ENCODE peak calls at places on chromosomes 16 and 17, in nine cellular contexts. R is stomach; Q is sigmoid colon; X is colonic mucosa; D is hepatocyte; O is heart right ventricle; Z is CD8-positive, alpha-beta T cell; G is A673; V is breast epithelium. E is an unnamed sample. For H3K4me1, the result is how much of the 10 kb centered on the place peaks cover.

GRCh38 chr16:68429081-68429740 is 19.1 kb downstream of the SMPD3 start:
- DNase-seq in R (no peak), Q (no peak), X (no peak), D (no peak), O (no peak), Z (no peak), G (no peak), V (no peak), E (no peak)

GRCh38 chr16:566475-567361 is at the start of gene NHLRC4:
- DNase-seq in R (peak), Q (peak), X (peak), D (peak), O (peak), Z (peak), G (peak), V (no peak), E (peak)

GRCh38 chr16:82229800-82230619 is 60.0 kb upstream of the MPHOSPH6 start:
- DNase-seq in R (peak), Q (peak), X (peak), D (peak), O (peak), Z (peak), G (peak), V (peak), E (peak)

GRCh38 chr17:19409509-19409908 is 1.5 kb upstream of the RNF112 start:
- DNase-seq in R (no peak), Q (no peak), X (no peak), D (peak), O (no peak), Z (no peak), G (peak), V (no peak), E (no peak)

GRCh38 chr16:31476305-31477219 is 4.6 kb downstream of the TGFB1I1 start:
- DNase-seq in R (peak), Q (peak), X (peak), D (peak), O (peak), Z (peak), G (no peak), V (no peak), E (peak)

GRCh38 chr17:58380207-58381123 is 28.5 kb upstream of the SUPT4H1 start:
- DNase-seq in R (no peak), Q (no peak), X (no peak), D (no peak), O (no peak), Z (no peak), G (no peak), V (no peak), E (no peak)

GRCh38 chr16:81646561-81646960 is 132.5 kb upstream of the PLCG2 start:
- DNase-seq in R (no peak), Q (no peak), X (no peak), D (no peak), O (no peak), Z (no peak), G (no peak), V (no peak), E (no peak)

GRCh38 chr16:47198180-47198575 is 54.4 kb upstream of the NETO2 start:
- DNase-seq in R (no peak), Q (no peak), X (no peak), D (no peak), O (no peak), Z (no peak), G (peak), V (no peak), E (no peak)

GRCh38 chr16:88701541-88702363 is 4.5 kb downstream of the RNF166 start:
- DNase-seq in R (no peak), Q (no peak), X (no peak), D (no peak), O (peak), Z (peak), G (no peak), V (no peak), E (no peak)

GRCh38 chr16:88491560-88492310 is 38.7 kb downstream of the ZFPM1 start:
- DNase-seq in R (no peak), Q (no peak), X (no peak), D (no peak), O (no peak), Z (no peak), G (no peak), V (no peak), E (no peak)

GRCh38 chr17:73972901-73973300 is 230.6 kb upstream of the RPL38 start:
- DNase-seq in R (no peak), Q (no peak), X (no peak), D (no peak), O (no peak), Z (no peak), G (no peak), V (no peak), E (no peak)

GRCh38 chr16:70691223-70692129 is 5.6 kb upstream of the MTSS2 start:
- DNase-seq in R (peak), Q (peak), X (peak), D (peak), O (peak), Z (no peak), G (peak), V (no peak), E (peak)

GRCh38 chr17:4678448-4679026 is 25.4 kb downstream of the PELP1 start:
- DNase-seq in R (no peak), Q (no peak), X (no peak), D (peak), O (no peak), Z (no peak), G (no peak), V (no peak), E (no peak)

GRCh38 chr17:57035971-57036481 is 49.0 kb upstream of the AKAP1 start:
- DNase-seq in R (peak), Q (no peak), X (peak), D (no peak), O (peak), Z (no peak), G (no peak), V (peak), E (no peak)

GRCh38 chr17:81869221-81870154 is 1.6 kb downstream of the ARHGDIA start:
- DNase-seq in R (peak), Q (peak), X (peak), D (peak), O (peak), Z (peak), G (peak), V (no peak), E (no peak)

GRCh38 chr17:67221062-67221998 is 23.7 kb downstream of the HELZ start:
- DNase-seq in R (no peak), Q (no peak), X (no peak), D (peak), O (peak), Z (no peak), G (peak), V (no peak), E (no peak)
- TF ChIP-seq CTCF in R (no peak), Q (peak), X (peak), D (peak), O (peak), Z (peak), G (peak), V (no peak), E (peak)

GRCh38 chr17:41733348-41734138 is 900 bp downstream of the HAP1 start:
- DNase-seq in R (no peak), Q (no peak), X (no peak), D (no peak), O (no peak), Z (no peak), G (no peak), V (no peak), E (no peak)

GRCh38 chr17:41735744-41736143 is 1.3 kb upstream of the HAP1 start:
- DNase-seq in R (no peak), Q (no peak), X (no peak), D (no peak), O (no peak), Z (no peak), G (no peak), V (no peak), E (no peak)

GRCh38 chr17:41731836-41732235 is 2.6 kb downstream of the HAP1 start:
- DNase-seq in R (no peak), Q (no peak), X (no peak), D (no peak), O (no peak), Z (no peak), G (no peak), V (no peak), E (no peak)

GRCh38 chr17:41734949-41735313 is 488 bp upstream of the HAP1 start:
- DNase-seq in R (no peak), Q (no peak), X (no peak), D (no peak), O (no peak), Z (no peak), G (no peak), V (no peak), E (no peak)

GRCh38 chr17:41734139-41734948 is at the start of gene HAP1:
- DNase-seq in R (peak), Q (no peak), X (no peak), D (peak), O (no peak), Z (no peak), G (peak), V (no peak), E (no peak)
- H3K27ac ChIP-seq in R (no peak), Q (no peak), X (no peak), D (no peak), O (no peak), Z (no peak), G (no peak), V (peak), E (no peak)

GRCh38 chr16:29808219-29808900 is 2.0 kb downstream of the MAZ start:
- DNase-seq in R (no peak), Q (no peak), X (peak), D (no peak), O (peak), Z (peak), G (no peak), V (no peak), E (no peak)
- H3K4me1 ChIP-seq in R (half or more), Q (half or more), X (under half), D (under half), O (half or more), Z (half or more), G (under half), V (under half), E (half or more)

GRCh38 chr16:75483222-75483621 is 12.0 kb downstream of the CHST6 start:
- DNase-seq in R (no peak), Q (no peak), X (no peak), D (no peak), O (no peak), Z (no peak), G (no peak), V (peak), E (no peak)

GRCh38 chr16:75478480-75479345 is 14.2 kb upstream of the TMEM170A start:
- DNase-seq in R (no peak), Q (no peak), X (no peak), D (no peak), O (no peak), Z (no peak), G (no peak), V (no peak), E (no peak)

GRCh38 chr16:75482434-75483205 is 12.6 kb downstream of the CHST6 start:
- DNase-seq in R (no peak), Q (no peak), X (no peak), D (no peak), O (no peak), Z (no peak), G (no peak), V (no peak), E (no peak)

GRCh38 chr16:75479421-75479990 is 15.0 kb upstream of the TMEM170A start:
- DNase-seq in R (no peak), Q (no peak), X (no peak), D (no peak), O (no peak), Z (no peak), G (no peak), V (no peak), E (no peak)

DNA sequence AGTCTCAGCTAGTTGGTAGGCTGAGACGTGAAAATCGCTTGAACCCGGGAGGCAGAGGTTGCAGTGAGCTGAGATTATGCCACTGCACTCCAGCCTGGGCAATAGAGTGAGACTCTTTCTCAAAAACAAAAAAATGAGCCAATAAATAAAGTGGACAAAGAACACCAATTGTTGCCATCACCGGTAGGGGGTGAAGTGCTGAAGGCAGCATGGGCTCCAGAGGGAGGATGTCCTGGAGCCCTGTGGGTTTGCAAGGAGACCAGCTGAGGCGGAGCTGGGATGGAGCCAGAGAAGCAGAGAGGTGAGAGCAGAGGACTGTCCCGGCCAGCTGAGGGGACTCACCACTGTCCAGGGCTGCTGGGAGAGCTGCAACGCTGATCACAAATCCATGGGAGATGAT is 13.8 kb downstream of the CHST6 start:
- DNase-seq in R (no peak), Q (no peak), X (no peak), D (no peak), O (no peak), Z (no peak), G (no peak), V (no peak), E (no peak)
- TF ChIP-seq CTCF in R (no peak), Q (no peak), X (no peak), D (no peak), O (no peak), Z (no peak), G (no peak), V (no peak), E (no peak)

GRCh38 chr17:50855708-50856330 is 10.3 kb downstream of the TOB1 start:
- DNase-seq in R (no peak), Q (no peak), X (no peak), D (no peak), O (no peak), Z (no peak), G (no peak), V (no peak), E (no peak)

GRCh38 chr17:50853781-50854180 is 12.4 kb downstream of the TOB1 start:
- DNase-seq in R (no peak), Q (no peak), X (no peak), D (no peak), O (no peak), Z (peak), G (no peak), V (no peak), E (no peak)

GRCh38 chr17:50858486-50859225 is 7.5 kb downstream of the TOB1 start:
- DNase-seq in R (no peak), Q (no peak), X (no peak), D (no peak), O (no peak), Z (no peak), G (no peak), V (no peak), E (no peak)

GRCh38 chr17:50853015-50853615 is 13.0 kb downstream of the TOB1 start:
- DNase-seq in R (no peak), Q (no peak), X (no peak), D (no peak), O (no peak), Z (peak), G (no peak), V (no peak), E (no peak)

GRCh38 chr17:50856431-50856830 is 9.7 kb downstream of the TOB1 start:
- DNase-seq in R (no peak), Q (no peak), X (no peak), D (no peak), O (no peak), Z (no peak), G (no peak), V (no peak), E (no peak)
- H3K27ac ChIP-seq in R (peak), Q (no peak), X (peak), D (no peak), O (peak), Z (no peak), G (no peak), V (no peak), E (no peak)

E was measured in tibial nerve.